ENCODE peak calls at places on chromosomes 4 and X, in six cellular contexts. One of them, this sample, is unnamed.

GRCh38 chrX:70096052-70096451 is 33.8 kb downstream of the OTUD6A start:
- DNase-seq in aorta: no peak
- DNase-seq in PC-9: no peak
- DNase-seq in CD8-positive, alpha-beta T cell: no peak
- DNase-seq in fibroblast of lung: no peak
- DNase-seq in SK-N-SH: no peak
- DNase-seq in this sample: peak; percentile 4

GRCh38 chrX:133819546-133819945 is 165.8 kb downstream of the GPC3 start:
- DNase-seq in aorta: no peak
- DNase-seq in fibroblast of lung: no peak
- DNase-seq in SK-N-SH: no peak
- DNase-seq in CD8-positive, alpha-beta T cell: no peak
- DNase-seq in PC-9: no peak
- DNase-seq in this sample: no peak

GRCh38 chr4:8263397-8263796 is 6.2 kb upstream of the HTRA3 start:
- DNase-seq in SK-N-SH: no peak
- DNase-seq in PC-9: no peak
- DNase-seq in fibroblast of lung: no peak
- DNase-seq in CD8-positive, alpha-beta T cell: no peak
- DNase-seq in aorta: no peak
- DNase-seq in this sample: no peak

GRCh38 chr4:104901438-104901837 is 245.2 kb upstream of the TET2 start:
- DNase-seq in PC-9: no peak
- DNase-seq in aorta: no peak
- DNase-seq in SK-N-SH: no peak
- DNase-seq in CD8-positive, alpha-beta T cell: no peak
- DNase-seq in fibroblast of lung: peak; percentile 61
- DNase-seq in this sample: peak; percentile 18

GRCh38 chrX:2404816-2405215 is 96.0 kb downstream of the DHRSX start:
- DNase-seq in SK-N-SH: peak; percentile 21
- DNase-seq in CD8-positive, alpha-beta T cell: no peak
- DNase-seq in fibroblast of lung: no peak
- DNase-seq in aorta: no peak
- DNase-seq in PC-9: no peak
- DNase-seq in this sample: no peak

GRCh38 chrX:143025628-143026027 is at the start of gene SPANXN4:
- DNase-seq in fibroblast of lung: no peak
- DNase-seq in PC-9: no peak
- DNase-seq in aorta: no peak
- DNase-seq in SK-N-SH: no peak
- DNase-seq in CD8-positive, alpha-beta T cell: no peak
- DNase-seq in this sample: no peak

GRCh38 chrX:65924938-65925507 is 114.9 kb downstream of the VSIG4 start:
- DNase-seq in PC-9: peak; percentile 37
- DNase-seq in SK-N-SH: no peak
- DNase-seq in fibroblast of lung: no peak
- DNase-seq in aorta: no peak
- DNase-seq in CD8-positive, alpha-beta T cell: no peak
- DNase-seq in this sample: peak; percentile 2

GRCh38 chr4:148914301-148914700 is 472.1 kb upstream of the NR3C2 start:
- DNase-seq in fibroblast of lung: no peak
- DNase-seq in PC-9: no peak
- DNase-seq in SK-N-SH: no peak
- DNase-seq in aorta: no peak
- DNase-seq in CD8-positive, alpha-beta T cell: no peak
- DNase-seq in this sample: no peak

GRCh38 chr4:125728568-125728967 is 413.8 kb downstream of the FAT4 start:
- DNase-seq in fibroblast of lung: peak; percentile 98
- DNase-seq in SK-N-SH: no peak
- DNase-seq in CD8-positive, alpha-beta T cell: no peak
- DNase-seq in aorta: no peak
- DNase-seq in PC-9: peak; percentile 39
- DNase-seq in this sample: no peak

GRCh38 chr4:162274354-162274753 is 110.6 kb upstream of the FSTL5 start:
- DNase-seq in CD8-positive, alpha-beta T cell: no peak
- DNase-seq in fibroblast of lung: peak; percentile 4
- DNase-seq in aorta: peak; percentile 57
- DNase-seq in PC-9: no peak
- DNase-seq in SK-N-SH: no peak
- DNase-seq in this sample: no peak

GRCh38 chr4:18689308-18689915 is 667.9 kb upstream of the LCORL start:
- DNase-seq in aorta: no peak
- DNase-seq in SK-N-SH: peak; percentile 27
- DNase-seq in fibroblast of lung: peak; percentile 40
- DNase-seq in CD8-positive, alpha-beta T cell: peak; percentile 2
- DNase-seq in PC-9: no peak
- DNase-seq in this sample: peak; percentile 30

GRCh38 chrX:68732906-68733493 is 85.5 kb downstream of the STARD8 start:
- DNase-seq in CD8-positive, alpha-beta T cell: peak; percentile 39
- DNase-seq in aorta: peak; percentile 73
- DNase-seq in SK-N-SH: peak; percentile 69
- DNase-seq in PC-9: no peak
- DNase-seq in fibroblast of lung: peak; percentile 17
- DNase-seq in this sample: peak; percentile 60

GRCh38 chr4:74018771-74019170 is 19.7 kb downstream of the CXCL3 start:
- DNase-seq in SK-N-SH: no peak
- DNase-seq in CD8-positive, alpha-beta T cell: no peak
- DNase-seq in PC-9: no peak
- DNase-seq in fibroblast of lung: no peak
- DNase-seq in aorta: no peak
- DNase-seq in this sample: no peak

GRCh38 chrX:117327306-117327705 is 789.3 kb downstream of the KLHL13 start:
- DNase-seq in SK-N-SH: no peak
- DNase-seq in aorta: no peak
- DNase-seq in CD8-positive, alpha-beta T cell: no peak
- DNase-seq in fibroblast of lung: no peak
- DNase-seq in PC-9: no peak
- DNase-seq in this sample: no peak

GRCh38 chrX:40012039-40012799 is 85.5 kb downstream of the BCOR start:
- DNase-seq in fibroblast of lung: peak; percentile 55
- DNase-seq in PC-9: no peak
- DNase-seq in SK-N-SH: no peak
- DNase-seq in CD8-positive, alpha-beta T cell: no peak
- DNase-seq in aorta: peak; percentile 53
- DNase-seq in this sample: no peak

GRCh38 chrX:81195712-81196111 is 6.0 kb downstream of the HMGN5 start:
- DNase-seq in SK-N-SH: peak; percentile 38
- DNase-seq in CD8-positive, alpha-beta T cell: peak; percentile 44
- DNase-seq in aorta: peak; percentile 48
- DNase-seq in fibroblast of lung: peak; percentile 23
- DNase-seq in PC-9: no peak
- DNase-seq in this sample: peak; percentile 73

GRCh38 chr4:3287972-3288570 is 4.8 kb upstream of the RGS12 start:
- DNase-seq in fibroblast of lung: no peak
- DNase-seq in PC-9: no peak
- DNase-seq in SK-N-SH: no peak
- DNase-seq in aorta: no peak
- DNase-seq in CD8-positive, alpha-beta T cell: no peak
- DNase-seq in this sample: no peak

GRCh38 chrX:155959018-155959587 is 38.4 kb upstream of the IL9R start:
- DNase-seq in PC-9: no peak
- DNase-seq in CD8-positive, alpha-beta T cell: no peak
- DNase-seq in SK-N-SH: no peak
- DNase-seq in aorta: no peak
- DNase-seq in fibroblast of lung: no peak
- DNase-seq in this sample: no peak

GRCh38 chr4:183398298-183399129 is 45.9 kb upstream of the CDKN2AIP start:
- DNase-seq in fibroblast of lung: peak; percentile 76
- DNase-seq in SK-N-SH: peak; percentile 94
- DNase-seq in CD8-positive, alpha-beta T cell: peak; percentile 52
- DNase-seq in PC-9: no peak
- DNase-seq in aorta: peak; percentile 88
- DNase-seq in this sample: no peak

GRCh38 chrX:76220856-76221255 is 48.0 kb downstream of the PBDC1 start:
- DNase-seq in aorta: no peak
- DNase-seq in CD8-positive, alpha-beta T cell: no peak
- DNase-seq in SK-N-SH: no peak
- DNase-seq in fibroblast of lung: no peak
- DNase-seq in PC-9: no peak
- DNase-seq in this sample: no peak

GRCh38 chrX:23525531-23525930 is 141.8 kb upstream of the PRDX4 start:
- DNase-seq in PC-9: peak; percentile 79
- DNase-seq in CD8-positive, alpha-beta T cell: no peak
- DNase-seq in SK-N-SH: no peak
- DNase-seq in fibroblast of lung: no peak
- DNase-seq in aorta: no peak
- DNase-seq in this sample: no peak

GRCh38 chr4:176778491-176778890 is 14.2 kb downstream of the VEGFC start:
- DNase-seq in PC-9: peak; percentile 40
- DNase-seq in fibroblast of lung: peak; percentile 85
- DNase-seq in aorta: no peak
- DNase-seq in CD8-positive, alpha-beta T cell: no peak
- DNase-seq in SK-N-SH: no peak
- DNase-seq in this sample: no peak
- H3K4me3 ChIP-seq in PC-9: no peak overlapping the region
- H3K4me3 ChIP-seq in fibroblast of lung: no peak overlapping the region
- H3K4me3 ChIP-seq in aorta: no peak overlapping the region
- H3K4me3 ChIP-seq in CD8-positive, alpha-beta T cell: no peak overlapping the region
- H3K4me3 ChIP-seq in SK-N-SH: no peak overlapping the region
- H3K4me3 ChIP-seq in this sample: no peak overlapping the region

GRCh38 chr4:23630110-23630509 is 259.7 kb downstream of the PPARGC1A start:
- DNase-seq in PC-9: no peak
- DNase-seq in aorta: no peak
- DNase-seq in SK-N-SH: no peak
- DNase-seq in CD8-positive, alpha-beta T cell: no peak
- DNase-seq in fibroblast of lung: peak; percentile 61
- DNase-seq in this sample: no peak

GRCh38 chr4:23629421-23629820 is 260.4 kb downstream of the PPARGC1A start:
- DNase-seq in SK-N-SH: no peak
- DNase-seq in aorta: no peak
- DNase-seq in PC-9: no peak
- DNase-seq in fibroblast of lung: no peak
- DNase-seq in CD8-positive, alpha-beta T cell: no peak
- DNase-seq in this sample: no peak

GRCh38 chr4:23635468-23635867 is 254.4 kb downstream of the PPARGC1A start:
- DNase-seq in CD8-positive, alpha-beta T cell: no peak
- DNase-seq in SK-N-SH: no peak
- DNase-seq in PC-9: no peak
- DNase-seq in aorta: no peak
- DNase-seq in fibroblast of lung: no peak
- DNase-seq in this sample: no peak

GRCh38 chr4:23631255-23631950 is 258.4 kb downstream of the PPARGC1A start:
- DNase-seq in PC-9: no peak
- DNase-seq in aorta: no peak
- DNase-seq in fibroblast of lung: no peak
- DNase-seq in SK-N-SH: no peak
- DNase-seq in CD8-positive, alpha-beta T cell: no peak
- DNase-seq in this sample: no peak
- H3K4me1 ChIP-seq in PC-9: no peaks in the 10 kb centered on the region
- H3K4me1 ChIP-seq in aorta: no peaks in the 10 kb centered on the region
- H3K4me1 ChIP-seq in fibroblast of lung: no peaks in the 10 kb centered on the region
- H3K4me1 ChIP-seq in SK-N-SH: no peaks in the 10 kb centered on the region
- H3K4me1 ChIP-seq in CD8-positive, alpha-beta T cell: no peaks in the 10 kb centered on the region
- H3K4me1 ChIP-seq in this sample: no peaks in the 10 kb centered on the region

GRCh38 chr4:385934-386707 is 48.5 kb downstream of the ZNF141 start:
- DNase-seq in PC-9: no peak
- DNase-seq in aorta: no peak
- DNase-seq in CD8-positive, alpha-beta T cell: no peak
- DNase-seq in SK-N-SH: peak; percentile 9
- DNase-seq in fibroblast of lung: no peak
- DNase-seq in this sample: no peak

GRCh38 chr4:384311-385010 is 46.8 kb downstream of the ZNF141 start:
- DNase-seq in aorta: no peak
- DNase-seq in SK-N-SH: no peak
- DNase-seq in fibroblast of lung: no peak
- DNase-seq in CD8-positive, alpha-beta T cell: no peak
- DNase-seq in PC-9: no peak
- DNase-seq in this sample: no peak

DNA sequence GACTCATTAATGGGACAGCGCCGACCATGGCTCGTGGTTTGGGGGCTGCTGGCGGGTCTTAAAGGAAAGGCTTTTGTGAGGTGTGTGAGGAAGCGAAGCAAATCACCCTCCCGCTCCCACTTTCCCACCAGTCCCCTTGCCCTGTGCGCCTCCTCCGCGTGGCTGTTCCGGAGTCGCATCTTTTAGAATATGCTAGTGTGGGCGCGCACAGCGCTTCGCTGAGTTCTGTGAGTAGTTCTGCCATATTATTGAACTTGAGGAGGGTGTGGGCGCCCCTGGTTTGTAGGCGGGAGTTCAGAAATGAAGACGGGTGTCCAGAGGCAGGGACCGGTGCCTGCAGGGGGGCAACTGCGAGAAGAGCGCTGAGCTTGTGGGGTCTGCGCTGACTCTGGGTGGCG is 49.1 kb downstream of the ZNF141 start:
- DNase-seq in fibroblast of lung: no peak
- DNase-seq in CD8-positive, alpha-beta T cell: no peak
- DNase-seq in SK-N-SH: no peak
- DNase-seq in PC-9: no peak
- DNase-seq in aorta: no peak
- DNase-seq in this sample: no peak
- H3K4me3 ChIP-seq in fibroblast of lung: no peak overlapping the region
- H3K4me3 ChIP-seq in CD8-positive, alpha-beta T cell: peak overlapping the region; percentile 16
- H3K4me3 ChIP-seq in SK-N-SH: no peak overlapping the region
- H3K4me3 ChIP-seq in PC-9: no peak overlapping the region
- H3K4me3 ChIP-seq in aorta: no peak overlapping the region
- H3K4me3 ChIP-seq in this sample: no peak overlapping the region

GRCh38 chr4:4499438-4500123 is 42.3 kb downstream of the STX18 start:
- DNase-seq in aorta: no peak
- DNase-seq in fibroblast of lung: no peak
- DNase-seq in PC-9: no peak
- DNase-seq in CD8-positive, alpha-beta T cell: no peak
- DNase-seq in SK-N-SH: no peak
- DNase-seq in this sample: no peak

GRCh38 chr4:4496604-4497372 is 45.1 kb downstream of the STX18 start:
- DNase-seq in aorta: no peak
- DNase-seq in CD8-positive, alpha-beta T cell: no peak
- DNase-seq in PC-9: no peak
- DNase-seq in fibroblast of lung: no peak
- DNase-seq in SK-N-SH: no peak
- DNase-seq in this sample: no peak

GRCh38 chr4:4502694-4503311 is 39.0 kb downstream of the STX18 start:
- DNase-seq in PC-9: no peak
- DNase-seq in fibroblast of lung: peak; percentile 77
- DNase-seq in CD8-positive, alpha-beta T cell: peak; percentile 7
- DNase-seq in aorta: no peak
- DNase-seq in SK-N-SH: no peak
- DNase-seq in this sample: no peak

GRCh38 chr4:4504783-4505182 is 37.1 kb downstream of the STX18 start:
- DNase-seq in aorta: no peak
- DNase-seq in SK-N-SH: no peak
- DNase-seq in PC-9: no peak
- DNase-seq in CD8-positive, alpha-beta T cell: no peak
- DNase-seq in fibroblast of lung: no peak
- DNase-seq in this sample: no peak

DNA sequence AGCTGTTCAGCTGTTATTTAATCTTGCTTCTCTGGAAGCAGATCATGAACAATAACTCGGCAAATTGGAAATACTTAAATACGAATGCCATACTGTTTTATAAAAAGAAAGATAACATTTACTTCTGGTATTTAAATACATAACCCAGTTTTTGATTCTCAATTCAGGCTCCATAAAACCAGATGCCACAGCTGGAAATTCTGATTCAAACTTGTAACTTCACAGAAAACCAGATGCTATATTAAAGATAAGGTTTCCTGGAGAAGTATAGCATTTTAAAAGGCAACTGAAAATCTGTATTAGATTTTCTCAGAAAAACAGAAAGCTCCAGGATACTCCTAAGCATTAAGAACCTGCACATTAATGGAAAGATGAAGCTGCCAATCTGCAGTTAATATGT is 40.2 kb downstream of the STX18 start:
- DNase-seq in SK-N-SH: peak; percentile 19
- DNase-seq in PC-9: no peak
- DNase-seq in CD8-positive, alpha-beta T cell: no peak
- DNase-seq in fibroblast of lung: no peak
- DNase-seq in aorta: no peak
- DNase-seq in this sample: no peak
- H3K4me1 ChIP-seq in SK-N-SH: no peaks in the 10 kb centered on the region
- H3K4me1 ChIP-seq in PC-9: no peaks in the 10 kb centered on the region
- H3K4me1 ChIP-seq in CD8-positive, alpha-beta T cell: peaks cover 5% of the 10 kb centered on the region
- H3K4me1 ChIP-seq in fibroblast of lung: peaks cover 4% of the 10 kb centered on the region
- H3K4me1 ChIP-seq in aorta: no peaks in the 10 kb centered on the region
- H3K4me1 ChIP-seq in this sample: no peaks in the 10 kb centered on the region